ENCODE peak calls at places on chromosomes 12 and 14, in eight cellular contexts. Z is keratinocyte, A is astrocyte, O is fibroblast of lung, F is hepatocyte, L is PC-3, U is HCT116, W is HepG2. P is an unnamed sample.
A peak's percentile ranks its signal among the peaks of the same experiment; 100 is the strongest.

GRCh38 chr14:64970776-64971451 is 1.2 kb downstream of the RAB15 start:
- DNase-seq in F (peak; percentile 34), O (peak; percentile 20), L (peak; percentile 61), A (no peak), W (no peak), Z (no peak), U (no peak), P (peak; percentile 20)

GRCh38 chr12:120110550-120111501 is 5.7 kb downstream of the RAB35 start:
- DNase-seq in Z (no peak), O (no peak), U (no peak), F (no peak), A (no peak), L (no peak), W (no peak), P (no peak)

GRCh38 chr12:21301-22189 is 45.0 kb upstream of the IQSEC3 start:
- DNase-seq in O (no peak), Z (no peak), F (no peak), L (peak; percentile 0), U (no peak), A (no peak), W (peak; percentile 10), P (no peak)

GRCh38 chr14:36555998-36556743 is 26.2 kb downstream of the NKX2-8 start:
- DNase-seq in Z (no peak), O (no peak), F (no peak), U (no peak), A (no peak), W (no peak), L (no peak), P (no peak)

GRCh38 chr12:68746572-68747180 is 700 bp downstream of the SLC35E3 start:
- DNase-seq in U (no peak), A (peak; percentile 45), O (peak; percentile 67), Z (no peak), F (peak; percentile 83), L (peak; percentile 68), W (peak; percentile 48), P (peak; percentile 91)

GRCh38 chr12:1916396-1917171 is 1.9 kb downstream of the CACNA2D4 start:
- DNase-seq in U (no peak), O (no peak), W (no peak), Z (no peak), L (no peak), F (peak; percentile 46), A (no peak), P (no peak)

GRCh38 chr14:104150201-104151027 is 12.0 kb downstream of the KIF26A start:
- DNase-seq in F (peak; percentile 89), L (no peak), Z (no peak), U (no peak), W (no peak), A (peak; percentile 16), O (peak; percentile 33), P (peak; percentile 36)

GRCh38 chr14:73136085-73136386 is 271 bp upstream of the PSEN1 start:
- DNase-seq in U (no peak), L (no peak), F (no peak), O (no peak), Z (no peak), W (no peak), A (no peak), P (no peak)

GRCh38 chr12:15322164-15323054 is at the start of gene PTPRO:
- DNase-seq in L (no peak), Z (no peak), U (no peak), F (peak; percentile 32), O (peak; percentile 15), A (peak; percentile 6), W (no peak), P (peak; percentile 15)

GRCh38 chr12:89316705-89317139 is 35.6 kb downstream of the DUSP6 start:
- DNase-seq in W (no peak), O (no peak), F (no peak), U (no peak), L (no peak), A (no peak), Z (no peak), P (no peak)

GRCh38 chr14:63182967-63183366 is 21.3 kb upstream of the RHOJ start:
- DNase-seq in O (no peak), A (no peak), F (no peak), W (no peak), L (no peak), Z (no peak), U (no peak), P (no peak)

GRCh38 chr12:52495385-52495784 is 2.3 kb upstream of the KRT6A start:
- DNase-seq in O (peak; percentile 22), L (peak; percentile 75), F (peak; percentile 59), W (no peak), Z (peak; percentile 81), U (peak; percentile 27), A (no peak), P (peak; percentile 34)

GRCh38 chr14:82398313-82398712 is 864.7 kb upstream of the SEL1L start:
- DNase-seq in O (no peak), A (no peak), L (no peak), W (no peak), U (no peak), Z (no peak), F (no peak), P (no peak)

GRCh38 chr12:121452356-121453021 is 52.6 kb downstream of the RNF34 start:
- DNase-seq in A (no peak), W (no peak), L (no peak), Z (no peak), U (no peak), F (peak; percentile 33), O (no peak), P (peak; percentile 77)

GRCh38 chr12:13114251-13115052 is 11.0 kb upstream of the GSG1 start:
- DNase-seq in A (no peak), F (no peak), W (no peak), Z (no peak), L (no peak), U (no peak), O (peak; percentile 40), P (no peak)

GRCh38 chr12:45483571-45483970 is 245.9 kb upstream of the ARID2 start:
- DNase-seq in A (peak; percentile 33), F (no peak), U (no peak), O (peak; percentile 47), W (no peak), Z (no peak), L (peak; percentile 4), P (peak; percentile 11)

GRCh38 chr12:116370886-116371580 is 93.5 kb upstream of the MED13L start:
- DNase-seq in F (no peak), O (peak; percentile 37), Z (no peak), A (no peak), U (no peak), W (no peak), L (no peak), P (no peak)

GRCh38 chr12:10143205-10143604 is 13.2 kb upstream of the CLEC7A start:
- DNase-seq in L (no peak), Z (no peak), F (no peak), U (no peak), W (no peak), O (no peak), A (no peak), P (peak; percentile 48)

GRCh38 chr12:96892104-96892503 is 15.0 kb upstream of the NEDD1 start:
- DNase-seq in A (no peak), W (no peak), F (no peak), L (no peak), O (no peak), U (no peak), Z (no peak), P (no peak)

DNA sequence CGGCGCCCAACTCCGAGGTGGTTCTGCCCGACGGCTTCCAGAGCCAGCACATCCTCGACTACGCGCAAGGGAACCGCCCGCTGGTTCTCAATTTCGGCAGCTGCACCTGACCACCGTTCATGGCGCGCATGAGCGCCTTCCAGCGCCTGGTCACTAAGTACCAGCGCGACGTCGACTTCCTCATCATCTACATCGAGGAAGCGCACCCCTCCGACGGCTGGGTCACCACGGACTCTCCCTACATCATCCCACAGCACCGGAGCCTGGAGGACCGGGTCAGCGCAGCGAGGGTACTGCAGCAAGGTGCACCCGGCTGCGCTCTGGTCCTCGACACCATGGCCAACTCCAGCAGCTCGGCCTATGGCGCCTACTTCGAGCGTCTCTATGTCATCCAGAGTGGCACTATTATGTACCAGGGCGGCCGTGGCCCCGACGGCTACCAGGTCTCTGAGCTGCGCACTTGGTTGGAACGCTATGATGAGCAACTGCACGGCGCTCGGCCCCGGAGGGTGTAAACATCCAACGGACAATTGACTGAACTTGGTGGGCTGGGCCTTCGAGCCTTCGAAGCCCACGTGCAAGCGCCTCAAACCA is 699 bp downstream of the DIO3 start:
- DNase-seq in U (no peak), A (no peak), O (no peak), Z (no peak), W (no peak), L (no peak), F (no peak), P (no peak)
- TF ChIP-seq EZH2 in U (no peak), A (no peak), O (no peak), Z (no peak), W (no peak), L (no peak), F (no peak), P (no peak)

DNA sequence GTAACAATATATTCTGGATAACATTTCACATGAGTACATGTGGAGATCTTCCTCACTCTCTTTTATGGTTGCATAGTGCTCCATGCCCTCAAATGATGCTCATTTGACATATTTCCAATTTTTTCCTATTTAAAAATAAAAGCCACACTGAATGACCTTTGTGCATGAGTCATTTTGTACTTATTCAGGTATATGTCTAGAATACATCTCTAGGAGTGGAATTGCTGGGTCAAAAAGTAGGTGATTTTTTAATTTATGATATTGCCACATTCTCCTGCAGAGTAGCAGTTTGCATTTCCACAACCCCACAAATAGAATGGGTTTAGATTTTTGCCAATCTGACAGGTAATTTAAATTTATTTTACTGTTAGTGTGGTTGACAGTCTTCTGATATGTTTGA is 104.8 kb downstream of the RPAP3 start:
- DNase-seq in W (no peak), O (no peak), A (no peak), U (no peak), Z (no peak), F (no peak), L (no peak), P (no peak)
- H3K4me1 ChIP-seq in W (no peaks in the 10 kb centered on the region), O (no peaks in the 10 kb centered on the region), A (peaks cover 10% of the 10 kb centered on the region), U (no peaks in the 10 kb centered on the region), Z (peaks cover 9% of the 10 kb centered on the region), F (no peaks in the 10 kb centered on the region), L (no peaks in the 10 kb centered on the region), P (no peaks in the 10 kb centered on the region)

DNA sequence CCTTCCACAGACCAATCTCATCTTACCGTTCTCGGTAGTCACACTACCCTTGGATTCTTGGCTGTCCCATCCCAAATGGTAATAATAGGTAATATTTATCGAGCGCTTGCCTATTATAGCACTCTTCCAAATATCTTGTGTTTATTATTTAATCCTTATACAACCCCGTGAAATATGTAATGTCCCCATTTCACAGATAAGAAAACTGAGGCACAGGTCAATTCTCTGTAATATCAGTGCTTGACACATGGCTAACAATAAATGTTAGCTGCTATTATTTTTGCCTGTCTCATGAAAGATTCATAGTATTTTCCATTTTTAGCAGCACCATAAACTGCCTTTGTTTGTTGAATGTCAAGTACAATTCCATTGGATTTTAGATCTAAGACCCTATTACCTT is 4.5 kb downstream of the TMX1 start:
- DNase-seq in A (no peak), O (no peak), W (no peak), Z (no peak), L (no peak), U (no peak), F (no peak), P (no peak)
- H3K79me2 ChIP-seq in A (peaks cover 70% of the 10 kb centered on the region), O (peaks cover 48% of the 10 kb centered on the region), W (peaks cover 52% of the 10 kb centered on the region), Z (peaks cover 53% of the 10 kb centered on the region), L (peaks cover 67% of the 10 kb centered on the region), U (peaks cover 78% of the 10 kb centered on the region), F (peaks cover 56% of the 10 kb centered on the region), P (peaks cover 78% of the 10 kb centered on the region)

DNA sequence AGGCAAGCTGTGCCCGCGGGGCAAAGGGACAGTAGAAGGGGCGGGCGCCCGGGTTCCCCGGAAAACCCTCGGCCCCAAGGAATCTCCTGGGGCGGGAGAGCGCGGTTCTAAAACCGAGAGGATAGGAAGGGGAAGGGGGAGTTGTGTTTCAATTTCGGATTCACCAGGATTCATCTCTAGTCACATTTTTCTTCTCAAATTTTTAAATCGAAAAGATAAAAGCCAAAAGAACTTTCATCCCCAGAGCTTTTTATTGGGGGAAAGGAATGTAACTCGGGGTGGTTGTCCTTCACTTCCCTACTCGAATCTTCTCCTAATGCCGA is 1.4 kb downstream of the BMP4 start:
- DNase-seq in W (no peak), F (no peak), A (no peak), U (no peak), Z (no peak), O (no peak), L (no peak), P (no peak)
- TF ChIP-seq EZH2 in W (no peak), F (no peak), A (no peak), U (no peak), Z (no peak), O (no peak), L (no peak), P (no peak)

P was measured in GM23248.